ENCODE peak calls at places on chromosomes 16 and 17, in ten cellular contexts. One of them, this sample, is unnamed.

GRCh38 chr16:89491238-89491869 is 993 bp upstream of the ANKRD11 start:
- DNase-seq in CD4-positive, alpha-beta T cell: no peak
- DNase-seq in activated gamma-delta T cell treated with Interleukin-2 at 50 U/mL for 16 hours: no peak
- DNase-seq in AG20443: no peak
- DNase-seq in BJ: no peak
- DNase-seq in HTR-8/SVneo: no peak
- DNase-seq in heart left ventricle: no peak
- DNase-seq in activated CD8-positive, alpha-beta memory T cell treated with anti-CD3 and anti-CD28 coated beads, Interleukin-2, amount 50 U/mL, for 4 hours: no peak
- DNase-seq in left lobe of liver: no peak
- DNase-seq in RCC 7860: no peak
- DNase-seq in this sample: no peak

GRCh38 chr16:57544129-57544653 is 1.7 kb downstream of the ADGRG5 start:
- DNase-seq in CD4-positive, alpha-beta T cell: no peak
- DNase-seq in activated gamma-delta T cell treated with Interleukin-2 at 50 U/mL for 16 hours: no peak
- DNase-seq in AG20443: peak; percentile 4
- DNase-seq in BJ: no peak
- DNase-seq in HTR-8/SVneo: no peak
- DNase-seq in heart left ventricle: no peak
- DNase-seq in activated CD8-positive, alpha-beta memory T cell treated with anti-CD3 and anti-CD28 coated beads, Interleukin-2, amount 50 U/mL, for 4 hours: no peak
- DNase-seq in left lobe of liver: peak; percentile 36
- DNase-seq in RCC 7860: no peak
- DNase-seq in this sample: no peak

GRCh38 chr17:57553525-57553924 is 191.6 kb downstream of the CCDC182 start:
- DNase-seq in CD4-positive, alpha-beta T cell: no peak
- DNase-seq in activated gamma-delta T cell treated with Interleukin-2 at 50 U/mL for 16 hours: no peak
- DNase-seq in AG20443: no peak
- DNase-seq in BJ: no peak
- DNase-seq in HTR-8/SVneo: no peak
- DNase-seq in heart left ventricle: no peak
- DNase-seq in activated CD8-positive, alpha-beta memory T cell treated with anti-CD3 and anti-CD28 coated beads, Interleukin-2, amount 50 U/mL, for 4 hours: no peak
- DNase-seq in left lobe of liver: no peak
- DNase-seq in RCC 7860: no peak
- DNase-seq in this sample: no peak

GRCh38 chr17:17713839-17714238 is 32.6 kb downstream of the RAI1 start:
- DNase-seq in CD4-positive, alpha-beta T cell: no peak
- DNase-seq in activated gamma-delta T cell treated with Interleukin-2 at 50 U/mL for 16 hours: no peak
- DNase-seq in AG20443: peak; percentile 61
- DNase-seq in BJ: no peak
- DNase-seq in HTR-8/SVneo: no peak
- DNase-seq in heart left ventricle: peak; percentile 67
- DNase-seq in activated CD8-positive, alpha-beta memory T cell treated with anti-CD3 and anti-CD28 coated beads, Interleukin-2, amount 50 U/mL, for 4 hours: no peak
- DNase-seq in left lobe of liver: no peak
- DNase-seq in RCC 7860: peak; percentile 83
- DNase-seq in this sample: no peak

GRCh38 chr17:63609820-63610573 is 9.3 kb downstream of the TACO1 start:
- DNase-seq in CD4-positive, alpha-beta T cell: no peak
- DNase-seq in activated gamma-delta T cell treated with Interleukin-2 at 50 U/mL for 16 hours: peak; percentile 12
- DNase-seq in AG20443: no peak
- DNase-seq in BJ: no peak
- DNase-seq in HTR-8/SVneo: no peak
- DNase-seq in heart left ventricle: no peak
- DNase-seq in activated CD8-positive, alpha-beta memory T cell treated with anti-CD3 and anti-CD28 coated beads, Interleukin-2, amount 50 U/mL, for 4 hours: no peak
- DNase-seq in left lobe of liver: no peak
- DNase-seq in RCC 7860: no peak
- DNase-seq in this sample: no peak

GRCh38 chr17:71516149-71516548 is 604.7 kb upstream of the SOX9 start:
- DNase-seq in CD4-positive, alpha-beta T cell: no peak
- DNase-seq in activated gamma-delta T cell treated with Interleukin-2 at 50 U/mL for 16 hours: no peak
- DNase-seq in AG20443: no peak
- DNase-seq in BJ: no peak
- DNase-seq in HTR-8/SVneo: no peak
- DNase-seq in heart left ventricle: no peak
- DNase-seq in activated CD8-positive, alpha-beta memory T cell treated with anti-CD3 and anti-CD28 coated beads, Interleukin-2, amount 50 U/mL, for 4 hours: no peak
- DNase-seq in left lobe of liver: no peak
- DNase-seq in RCC 7860: no peak
- DNase-seq in this sample: no peak

GRCh38 chr17:63445571-63446217 is 412 bp downstream of the CYB561 start:
- DNase-seq in CD4-positive, alpha-beta T cell: peak; percentile 50
- DNase-seq in activated gamma-delta T cell treated with Interleukin-2 at 50 U/mL for 16 hours: peak; percentile 56
- DNase-seq in AG20443: peak; percentile 86
- DNase-seq in BJ: no peak
- DNase-seq in HTR-8/SVneo: no peak
- DNase-seq in heart left ventricle: no peak
- DNase-seq in activated CD8-positive, alpha-beta memory T cell treated with anti-CD3 and anti-CD28 coated beads, Interleukin-2, amount 50 U/mL, for 4 hours: peak; percentile 75
- DNase-seq in left lobe of liver: peak; percentile 64
- DNase-seq in RCC 7860: peak; percentile 31
- DNase-seq in this sample: peak; percentile 24

GRCh38 chr16:11700264-11701029 is 32.2 kb downstream of the SNN start:
- DNase-seq in CD4-positive, alpha-beta T cell: no peak
- DNase-seq in activated gamma-delta T cell treated with Interleukin-2 at 50 U/mL for 16 hours: no peak
- DNase-seq in AG20443: no peak
- DNase-seq in BJ: no peak
- DNase-seq in HTR-8/SVneo: no peak
- DNase-seq in heart left ventricle: no peak
- DNase-seq in activated CD8-positive, alpha-beta memory T cell treated with anti-CD3 and anti-CD28 coated beads, Interleukin-2, amount 50 U/mL, for 4 hours: no peak
- DNase-seq in left lobe of liver: no peak
- DNase-seq in RCC 7860: no peak
- DNase-seq in this sample: no peak

GRCh38 chr17:43338886-43339516 is 59.8 kb upstream of the ARL4D start:
- DNase-seq in CD4-positive, alpha-beta T cell: peak; percentile 71
- DNase-seq in activated gamma-delta T cell treated with Interleukin-2 at 50 U/mL for 16 hours: peak; percentile 62
- DNase-seq in AG20443: no peak
- DNase-seq in BJ: no peak
- DNase-seq in HTR-8/SVneo: no peak
- DNase-seq in heart left ventricle: peak; percentile 75
- DNase-seq in activated CD8-positive, alpha-beta memory T cell treated with anti-CD3 and anti-CD28 coated beads, Interleukin-2, amount 50 U/mL, for 4 hours: peak; percentile 74
- DNase-seq in left lobe of liver: peak; percentile 75
- DNase-seq in RCC 7860: peak; percentile 40
- DNase-seq in this sample: peak; percentile 61

GRCh38 chr17:39152134-39152884 is 872 bp upstream of the PLXDC1 start:
- DNase-seq in CD4-positive, alpha-beta T cell: peak; percentile 45
- DNase-seq in activated gamma-delta T cell treated with Interleukin-2 at 50 U/mL for 16 hours: peak; percentile 36
- DNase-seq in AG20443: no peak
- DNase-seq in BJ: no peak
- DNase-seq in HTR-8/SVneo: no peak
- DNase-seq in heart left ventricle: peak; percentile 56
- DNase-seq in activated CD8-positive, alpha-beta memory T cell treated with anti-CD3 and anti-CD28 coated beads, Interleukin-2, amount 50 U/mL, for 4 hours: peak; percentile 37
- DNase-seq in left lobe of liver: no peak
- DNase-seq in RCC 7860: peak; percentile 6
- DNase-seq in this sample: no peak

GRCh38 chr16:50153648-50154368 is 702 bp downstream of the TENT4B start:
- DNase-seq in CD4-positive, alpha-beta T cell: no peak
- DNase-seq in activated gamma-delta T cell treated with Interleukin-2 at 50 U/mL for 16 hours: peak; percentile 34
- DNase-seq in AG20443: peak; percentile 48
- DNase-seq in BJ: no peak
- DNase-seq in HTR-8/SVneo: no peak
- DNase-seq in heart left ventricle: peak; percentile 37
- DNase-seq in activated CD8-positive, alpha-beta memory T cell treated with anti-CD3 and anti-CD28 coated beads, Interleukin-2, amount 50 U/mL, for 4 hours: no peak
- DNase-seq in left lobe of liver: peak; percentile 56
- DNase-seq in RCC 7860: no peak
- DNase-seq in this sample: no peak